ENCODE peak calls at places on chromosomes 5 and 9, in nine cellular contexts. One of them, this sample, is unnamed.

GRCh38 chr5:178241688-178242231 is 9.2 kb upstream of the PHYKPL start:
- DNase-seq in upper lobe of right lung: no peak
- DNase-seq in CD8-positive, alpha-beta T cell: no peak
- DNase-seq in lower leg skin: no peak
- DNase-seq in neural crest cell: no peak
- DNase-seq in WERI-Rb-1: no peak
- DNase-seq in stomach: no peak
- DNase-seq in coronary artery: no peak
- DNase-seq in brain microvascular endothelial cell: no peak
- DNase-seq in this sample: no peak

GRCh38 chr9:32672478-32672877 is 37.0 kb upstream of the TAF1L start:
- DNase-seq in upper lobe of right lung: no peak
- DNase-seq in CD8-positive, alpha-beta T cell: no peak
- DNase-seq in lower leg skin: no peak
- DNase-seq in neural crest cell: no peak
- DNase-seq in WERI-Rb-1: no peak
- DNase-seq in stomach: no peak
- DNase-seq in coronary artery: no peak
- DNase-seq in brain microvascular endothelial cell: peak
- DNase-seq in this sample: no peak

GRCh38 chr9:128435611-128436010 is 15.0 kb downstream of the CERCAM start:
- DNase-seq in upper lobe of right lung: no peak
- DNase-seq in CD8-positive, alpha-beta T cell: no peak
- DNase-seq in lower leg skin: no peak
- DNase-seq in neural crest cell: no peak
- DNase-seq in WERI-Rb-1: no peak
- DNase-seq in stomach: no peak
- DNase-seq in coronary artery: no peak
- DNase-seq in brain microvascular endothelial cell: no peak
- DNase-seq in this sample: no peak

GRCh38 chr5:61625682-61626620 is 293.9 kb downstream of the ZSWIM6 start:
- DNase-seq in upper lobe of right lung: peak
- DNase-seq in CD8-positive, alpha-beta T cell: peak
- DNase-seq in lower leg skin: peak
- DNase-seq in neural crest cell: peak
- DNase-seq in WERI-Rb-1: no peak
- DNase-seq in stomach: peak
- DNase-seq in coronary artery: no peak
- DNase-seq in brain microvascular endothelial cell: no peak
- DNase-seq in this sample: peak

GRCh38 chr9:16671591-16672137 is 198.8 kb downstream of the BNC2 start:
- DNase-seq in upper lobe of right lung: no peak
- DNase-seq in CD8-positive, alpha-beta T cell: no peak
- DNase-seq in lower leg skin: no peak
- DNase-seq in neural crest cell: no peak
- DNase-seq in WERI-Rb-1: no peak
- DNase-seq in stomach: no peak
- DNase-seq in coronary artery: no peak
- DNase-seq in brain microvascular endothelial cell: peak
- DNase-seq in this sample: no peak

GRCh38 chr9:132210472-132211145 is 48.8 kb downstream of the NTNG2 start:
- DNase-seq in upper lobe of right lung: no peak
- DNase-seq in CD8-positive, alpha-beta T cell: no peak
- DNase-seq in lower leg skin: no peak
- DNase-seq in neural crest cell: no peak
- DNase-seq in WERI-Rb-1: no peak
- DNase-seq in stomach: no peak
- DNase-seq in coronary artery: no peak
- DNase-seq in brain microvascular endothelial cell: no peak
- DNase-seq in this sample: no peak

GRCh38 chr5:173973614-173973969 is 15.4 kb upstream of the C5orf47 start:
- DNase-seq in upper lobe of right lung: peak
- DNase-seq in CD8-positive, alpha-beta T cell: no peak
- DNase-seq in lower leg skin: no peak
- DNase-seq in neural crest cell: no peak
- DNase-seq in WERI-Rb-1: no peak
- DNase-seq in stomach: peak
- DNase-seq in coronary artery: no peak
- DNase-seq in brain microvascular endothelial cell: no peak
- DNase-seq in this sample: no peak

GRCh38 chr9:121743441-121744001 is 92.1 kb downstream of the DAB2IP start:
- DNase-seq in upper lobe of right lung: peak
- DNase-seq in CD8-positive, alpha-beta T cell: no peak
- DNase-seq in lower leg skin: peak
- DNase-seq in neural crest cell: peak
- DNase-seq in WERI-Rb-1: peak
- DNase-seq in stomach: peak
- DNase-seq in coronary artery: peak
- DNase-seq in brain microvascular endothelial cell: peak
- DNase-seq in this sample: no peak

GRCh38 chr9:84862786-84863185 is 193.3 kb downstream of the NTRK2 start:
- DNase-seq in upper lobe of right lung: no peak
- DNase-seq in CD8-positive, alpha-beta T cell: no peak
- DNase-seq in lower leg skin: peak
- DNase-seq in neural crest cell: no peak
- DNase-seq in WERI-Rb-1: no peak
- DNase-seq in stomach: no peak
- DNase-seq in coronary artery: no peak
- DNase-seq in brain microvascular endothelial cell: peak
- DNase-seq in this sample: no peak

DNA sequence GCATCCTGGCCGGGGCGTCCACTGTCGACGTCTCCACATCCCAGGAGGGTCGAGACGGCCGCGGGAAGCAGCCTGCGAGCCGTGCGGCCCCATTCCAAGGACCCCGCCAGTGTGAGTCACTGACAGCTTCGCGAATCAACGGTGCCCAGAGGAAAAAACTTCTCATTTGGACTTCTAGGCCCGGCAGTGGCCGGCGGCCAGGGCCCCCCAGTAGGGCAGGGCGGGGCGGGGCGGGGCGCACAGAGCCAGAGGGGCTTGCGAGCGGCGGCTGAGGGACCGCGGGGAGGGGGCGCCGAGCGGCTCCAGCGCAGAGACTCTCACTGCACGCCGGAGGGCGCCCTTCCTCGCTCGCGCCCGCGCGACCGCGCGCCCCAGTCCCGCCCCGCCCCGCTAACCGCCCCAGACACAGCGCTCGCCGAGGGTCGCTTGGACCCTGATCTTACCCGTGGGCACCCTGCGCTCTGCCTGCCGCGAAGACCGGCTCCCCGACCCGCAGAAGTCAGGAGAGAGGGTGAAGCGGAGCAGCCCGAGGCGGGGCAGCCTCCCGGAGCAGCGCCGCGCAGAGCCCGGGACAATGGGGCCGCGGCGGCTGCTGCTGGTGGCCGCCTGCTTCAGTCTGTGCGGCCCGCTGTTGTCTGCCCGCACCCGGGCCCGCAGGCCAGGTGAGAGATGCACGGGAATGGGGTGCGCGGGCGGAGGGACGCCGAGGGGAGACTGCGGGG is at the start of gene F2R:
- DNase-seq in upper lobe of right lung: peak
- DNase-seq in CD8-positive, alpha-beta T cell: peak
- DNase-seq in lower leg skin: peak
- DNase-seq in neural crest cell: peak
- DNase-seq in WERI-Rb-1: peak
- DNase-seq in stomach: peak
- DNase-seq in coronary artery: peak
- DNase-seq in brain microvascular endothelial cell: peak
- DNase-seq in this sample: peak
- TF ChIP-seq CTCF in upper lobe of right lung: peak
- TF ChIP-seq CTCF in CD8-positive, alpha-beta T cell: peak
- TF ChIP-seq CTCF in lower leg skin: no peak
- TF ChIP-seq CTCF in neural crest cell: peak
- TF ChIP-seq CTCF in WERI-Rb-1: peak
- TF ChIP-seq CTCF in stomach: no peak
- TF ChIP-seq CTCF in coronary artery: peak
- TF ChIP-seq CTCF in brain microvascular endothelial cell: peak
- TF ChIP-seq CTCF in this sample: peak

GRCh38 chr9:7358876-7359275 is 440.7 kb downstream of the DMAC1 start:
- DNase-seq in upper lobe of right lung: no peak
- DNase-seq in CD8-positive, alpha-beta T cell: no peak
- DNase-seq in lower leg skin: no peak
- DNase-seq in neural crest cell: no peak
- DNase-seq in WERI-Rb-1: no peak
- DNase-seq in stomach: no peak
- DNase-seq in coronary artery: no peak
- DNase-seq in brain microvascular endothelial cell: no peak
- DNase-seq in this sample: no peak
- TF ChIP-seq CTCF in upper lobe of right lung: no peak
- TF ChIP-seq CTCF in CD8-positive, alpha-beta T cell: no peak
- TF ChIP-seq CTCF in lower leg skin: no peak
- TF ChIP-seq CTCF in neural crest cell: no peak
- TF ChIP-seq CTCF in WERI-Rb-1: peak
- TF ChIP-seq CTCF in stomach: no peak
- TF ChIP-seq CTCF in coronary artery: no peak
- TF ChIP-seq CTCF in brain microvascular endothelial cell: peak
- TF ChIP-seq CTCF in this sample: no peak

GRCh38 chr9:126151031-126151670 is 175.5 kb upstream of the MVB12B start:
- DNase-seq in upper lobe of right lung: peak
- DNase-seq in CD8-positive, alpha-beta T cell: peak
- DNase-seq in lower leg skin: peak
- DNase-seq in neural crest cell: no peak
- DNase-seq in WERI-Rb-1: no peak
- DNase-seq in stomach: peak
- DNase-seq in coronary artery: no peak
- DNase-seq in brain microvascular endothelial cell: no peak
- DNase-seq in this sample: peak
- TF ChIP-seq CTCF in upper lobe of right lung: no peak
- TF ChIP-seq CTCF in CD8-positive, alpha-beta T cell: no peak
- TF ChIP-seq CTCF in lower leg skin: no peak
- TF ChIP-seq CTCF in neural crest cell: no peak
- TF ChIP-seq CTCF in WERI-Rb-1: no peak
- TF ChIP-seq CTCF in stomach: no peak
- TF ChIP-seq CTCF in coronary artery: no peak
- TF ChIP-seq CTCF in brain microvascular endothelial cell: no peak
- TF ChIP-seq CTCF in this sample: no peak

DNA sequence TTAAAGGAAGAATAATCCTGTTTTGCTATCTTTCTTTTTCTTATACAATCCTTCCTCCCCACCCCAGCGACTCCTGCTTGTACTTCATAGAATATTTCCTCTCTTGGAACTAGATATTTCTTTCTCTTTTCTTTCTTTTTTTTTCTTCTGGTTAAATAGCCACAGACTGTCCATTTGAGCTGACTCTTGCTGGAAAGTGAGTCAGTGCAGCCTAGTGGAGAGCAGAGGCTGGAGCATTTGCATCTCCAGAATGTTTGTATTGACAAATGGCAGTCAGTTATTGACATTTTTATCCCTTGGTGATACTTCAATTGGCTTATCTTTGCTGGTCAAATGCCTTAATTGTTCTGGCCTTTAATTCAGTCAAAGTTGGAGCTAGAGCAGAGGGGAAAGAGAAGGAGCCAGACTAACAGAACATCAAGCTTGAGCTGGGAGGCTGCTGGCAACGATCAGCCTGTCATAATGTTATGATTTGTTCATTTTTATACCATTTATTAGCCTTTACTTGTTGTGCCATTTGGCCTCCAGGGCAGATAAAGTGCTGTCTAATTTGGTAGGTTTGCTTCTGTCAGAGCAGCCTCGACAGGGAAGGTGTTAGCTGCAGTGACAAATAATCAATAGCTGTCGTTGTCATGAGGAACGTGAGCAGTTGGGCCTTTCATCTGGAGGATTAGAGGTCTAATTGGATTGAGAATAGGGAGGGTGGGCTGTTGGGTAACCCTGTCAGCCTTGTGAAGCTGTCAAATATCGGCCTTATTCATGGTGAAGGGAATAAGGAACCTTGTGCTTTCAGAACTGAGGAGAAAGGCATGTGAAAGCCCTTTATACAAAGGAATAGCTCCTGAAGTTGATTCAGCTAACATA is 69.1 kb downstream of the INVS start:
- DNase-seq in upper lobe of right lung: no peak
- DNase-seq in CD8-positive, alpha-beta T cell: no peak
- DNase-seq in lower leg skin: no peak
- DNase-seq in neural crest cell: no peak
- DNase-seq in WERI-Rb-1: peak
- DNase-seq in stomach: no peak
- DNase-seq in coronary artery: no peak
- DNase-seq in brain microvascular endothelial cell: peak
- DNase-seq in this sample: no peak
- TF ChIP-seq CTCF in upper lobe of right lung: no peak
- TF ChIP-seq CTCF in CD8-positive, alpha-beta T cell: no peak
- TF ChIP-seq CTCF in lower leg skin: no peak
- TF ChIP-seq CTCF in neural crest cell: no peak
- TF ChIP-seq CTCF in WERI-Rb-1: peak
- TF ChIP-seq CTCF in stomach: no peak
- TF ChIP-seq CTCF in coronary artery: no peak
- TF ChIP-seq CTCF in brain microvascular endothelial cell: peak
- TF ChIP-seq CTCF in this sample: peak

GRCh38 chr5:109145139-109145538 is 264.6 kb downstream of the PJA2 start:
- DNase-seq in upper lobe of right lung: no peak
- DNase-seq in CD8-positive, alpha-beta T cell: no peak
- DNase-seq in lower leg skin: no peak
- DNase-seq in neural crest cell: no peak
- DNase-seq in WERI-Rb-1: no peak
- DNase-seq in stomach: no peak
- DNase-seq in coronary artery: no peak
- DNase-seq in brain microvascular endothelial cell: no peak
- DNase-seq in this sample: no peak

GRCh38 chr5:109143001-109143400 is 266.8 kb downstream of the PJA2 start:
- DNase-seq in upper lobe of right lung: no peak
- DNase-seq in CD8-positive, alpha-beta T cell: no peak
- DNase-seq in lower leg skin: no peak
- DNase-seq in neural crest cell: no peak
- DNase-seq in WERI-Rb-1: no peak
- DNase-seq in stomach: no peak
- DNase-seq in coronary artery: no peak
- DNase-seq in brain microvascular endothelial cell: no peak
- DNase-seq in this sample: no peak

GRCh38 chr5:109146611-109147010 is 263.2 kb downstream of the PJA2 start:
- DNase-seq in upper lobe of right lung: no peak
- DNase-seq in CD8-positive, alpha-beta T cell: no peak
- DNase-seq in lower leg skin: no peak
- DNase-seq in neural crest cell: no peak
- DNase-seq in WERI-Rb-1: no peak
- DNase-seq in stomach: no peak
- DNase-seq in coronary artery: no peak
- DNase-seq in brain microvascular endothelial cell: no peak
- DNase-seq in this sample: no peak

GRCh38 chr5:109136906-109137305 is 272.9 kb downstream of the PJA2 start:
- DNase-seq in upper lobe of right lung: no peak
- DNase-seq in CD8-positive, alpha-beta T cell: no peak
- DNase-seq in lower leg skin: no peak
- DNase-seq in neural crest cell: no peak
- DNase-seq in WERI-Rb-1: no peak
- DNase-seq in stomach: no peak
- DNase-seq in coronary artery: no peak
- DNase-seq in brain microvascular endothelial cell: no peak
- DNase-seq in this sample: no peak

GRCh38 chr5:109141499-109142200 is 268.1 kb downstream of the PJA2 start:
- DNase-seq in upper lobe of right lung: no peak
- DNase-seq in CD8-positive, alpha-beta T cell: no peak
- DNase-seq in lower leg skin: no peak
- DNase-seq in neural crest cell: no peak
- DNase-seq in WERI-Rb-1: peak
- DNase-seq in stomach: no peak
- DNase-seq in coronary artery: no peak
- DNase-seq in brain microvascular endothelial cell: peak
- DNase-seq in this sample: no peak
- TF ChIP-seq CTCF in upper lobe of right lung: no peak
- TF ChIP-seq CTCF in CD8-positive, alpha-beta T cell: no peak
- TF ChIP-seq CTCF in lower leg skin: no peak
- TF ChIP-seq CTCF in neural crest cell: no peak
- TF ChIP-seq CTCF in WERI-Rb-1: no peak
- TF ChIP-seq CTCF in stomach: no peak
- TF ChIP-seq CTCF in coronary artery: no peak
- TF ChIP-seq CTCF in brain microvascular endothelial cell: peak
- TF ChIP-seq CTCF in this sample: peak

This sample was measured in type B pancreatic cell.